ENCODE peak calls at places on chromosomes 4 and X, in four cellular contexts. One of them, this sample, is unnamed.

GRCh38 chr4:40924096-40924792 is 174.5 kb downstream of the NSUN7 start:
- DNase-seq in CD4-positive, alpha-beta T cell: peak
- DNase-seq in nephron progenitor cell: peak
- DNase-seq in fibroblast of lung: peak
- DNase-seq in this sample: peak

GRCh38 chr4:40401646-40402045 is 66.5 kb downstream of the CHRNA9 start:
- DNase-seq in CD4-positive, alpha-beta T cell: no peak
- DNase-seq in nephron progenitor cell: no peak
- DNase-seq in fibroblast of lung: no peak
- DNase-seq in this sample: no peak

GRCh38 chr4:76606662-76607265 is 171.7 kb downstream of the SHROOM3 start:
- DNase-seq in CD4-positive, alpha-beta T cell: no peak
- DNase-seq in nephron progenitor cell: no peak
- DNase-seq in fibroblast of lung: no peak
- DNase-seq in this sample: no peak

GRCh38 chr4:182775075-182775474 is 142.1 kb downstream of the DCTD start:
- DNase-seq in CD4-positive, alpha-beta T cell: no peak
- DNase-seq in nephron progenitor cell: no peak
- DNase-seq in fibroblast of lung: no peak
- DNase-seq in this sample: no peak

GRCh38 chrX:148958896-148959295 is 458.5 kb downstream of the AFF2 start:
- DNase-seq in CD4-positive, alpha-beta T cell: no peak
- DNase-seq in nephron progenitor cell: no peak
- DNase-seq in fibroblast of lung: no peak
- DNase-seq in this sample: no peak

GRCh38 chr4:6122496-6122895 is 77.9 kb downstream of the JAKMIP1 start:
- DNase-seq in CD4-positive, alpha-beta T cell: no peak
- DNase-seq in nephron progenitor cell: no peak
- DNase-seq in fibroblast of lung: no peak
- DNase-seq in this sample: no peak

GRCh38 chrX:38560776-38561125 is 591 bp upstream of the TSPAN7 start:
- DNase-seq in CD4-positive, alpha-beta T cell: no peak
- DNase-seq in nephron progenitor cell: no peak
- DNase-seq in fibroblast of lung: no peak
- DNase-seq in this sample: no peak

GRCh38 chr4:4633431-4633830 is 91.6 kb upstream of the STX18 start:
- DNase-seq in CD4-positive, alpha-beta T cell: no peak
- DNase-seq in nephron progenitor cell: no peak
- DNase-seq in fibroblast of lung: no peak
- DNase-seq in this sample: no peak

GRCh38 chr4:74016068-74016467 is 17.6 kb upstream of the CXCL5 start:
- DNase-seq in CD4-positive, alpha-beta T cell: no peak
- DNase-seq in nephron progenitor cell: no peak
- DNase-seq in fibroblast of lung: no peak
- DNase-seq in this sample: no peak

GRCh38 chr4:188911199-188911598 is 772.0 kb downstream of the TRIML1 start:
- DNase-seq in CD4-positive, alpha-beta T cell: no peak
- DNase-seq in nephron progenitor cell: no peak
- DNase-seq in fibroblast of lung: no peak
- DNase-seq in this sample: no peak

GRCh38 chr4:99853190-99853589 is 36.6 kb downstream of the DAPP1 start:
- DNase-seq in CD4-positive, alpha-beta T cell: no peak
- DNase-seq in nephron progenitor cell: no peak
- DNase-seq in fibroblast of lung: no peak
- DNase-seq in this sample: no peak

GRCh38 chrX:154486396-154487207 is at the start of gene UBL4A:
- DNase-seq in CD4-positive, alpha-beta T cell: peak
- DNase-seq in nephron progenitor cell: peak
- DNase-seq in fibroblast of lung: peak
- DNase-seq in this sample: peak

GRCh38 chr4:174789666-174790065 is 39.4 kb downstream of the GLRA3 start:
- DNase-seq in CD4-positive, alpha-beta T cell: no peak
- DNase-seq in nephron progenitor cell: no peak
- DNase-seq in fibroblast of lung: no peak
- DNase-seq in this sample: no peak

GRCh38 chr4:169720529-169720928 is 37.2 kb downstream of the HPF1 start:
- DNase-seq in CD4-positive, alpha-beta T cell: no peak
- DNase-seq in nephron progenitor cell: no peak
- DNase-seq in fibroblast of lung: no peak
- DNase-seq in this sample: no peak

GRCh38 chr4:101102114-101102752 is 245.1 kb downstream of the PPP3CA start:
- DNase-seq in CD4-positive, alpha-beta T cell: no peak
- DNase-seq in nephron progenitor cell: no peak
- DNase-seq in fibroblast of lung: peak
- DNase-seq in this sample: peak

GRCh38 chr4:183986645-183987528 is 81.8 kb downstream of the STOX2 start:
- DNase-seq in CD4-positive, alpha-beta T cell: no peak
- DNase-seq in nephron progenitor cell: no peak
- DNase-seq in fibroblast of lung: no peak
- DNase-seq in this sample: no peak

GRCh38 chr4:185424905-185425599 is 712 bp downstream of the UFSP2 start:
- DNase-seq in CD4-positive, alpha-beta T cell: no peak
- DNase-seq in nephron progenitor cell: no peak
- DNase-seq in fibroblast of lung: no peak
- DNase-seq in this sample: no peak

GRCh38 chr4:33715996-33716395 is 2528.3 kb downstream of the ARAP2 start:
- DNase-seq in CD4-positive, alpha-beta T cell: no peak
- DNase-seq in nephron progenitor cell: no peak
- DNase-seq in fibroblast of lung: peak
- DNase-seq in this sample: peak

GRCh38 chrX:129759576-129760061 is 20.1 kb upstream of the SASH3 start:
- DNase-seq in CD4-positive, alpha-beta T cell: no peak
- DNase-seq in nephron progenitor cell: no peak
- DNase-seq in fibroblast of lung: peak
- DNase-seq in this sample: peak

GRCh38 chr4:134708616-134709015 is 507.0 kb upstream of the PABPC4L start:
- DNase-seq in CD4-positive, alpha-beta T cell: no peak
- DNase-seq in nephron progenitor cell: no peak
- DNase-seq in fibroblast of lung: no peak
- DNase-seq in this sample: no peak

GRCh38 chr4:37970702-37971101 is 10.5 kb downstream of the PTTG2 start:
- DNase-seq in CD4-positive, alpha-beta T cell: peak
- DNase-seq in nephron progenitor cell: no peak
- DNase-seq in fibroblast of lung: peak
- DNase-seq in this sample: peak

GRCh38 chr4:56434599-56435000 is 815 bp downstream of the PPAT start:
- DNase-seq in CD4-positive, alpha-beta T cell: no peak
- DNase-seq in nephron progenitor cell: no peak
- DNase-seq in fibroblast of lung: peak
- DNase-seq in this sample: peak

GRCh38 chr4:117400039-117400835 is 314.9 kb upstream of the TRAM1L1 start:
- DNase-seq in CD4-positive, alpha-beta T cell: no peak
- DNase-seq in nephron progenitor cell: no peak
- DNase-seq in fibroblast of lung: peak
- DNase-seq in this sample: peak

GRCh38 chr4:76486588-76487276 is 51.7 kb downstream of the SHROOM3 start:
- DNase-seq in CD4-positive, alpha-beta T cell: no peak
- DNase-seq in nephron progenitor cell: no peak
- DNase-seq in fibroblast of lung: no peak
- DNase-seq in this sample: no peak

GRCh38 chr4:102343964-102344519 is 1.2 kb downstream of the SLC39A8 start:
- DNase-seq in CD4-positive, alpha-beta T cell: no peak
- DNase-seq in nephron progenitor cell: no peak
- DNase-seq in fibroblast of lung: peak
- DNase-seq in this sample: no peak

GRCh38 chrX:151729056-151729725 is 5.4 kb upstream of the CNGA2 start:
- DNase-seq in CD4-positive, alpha-beta T cell: no peak
- DNase-seq in nephron progenitor cell: no peak
- DNase-seq in fibroblast of lung: no peak
- DNase-seq in this sample: no peak

GRCh38 chrX:51435101-51435500 is 61.3 kb downstream of the NUDT11 start:
- DNase-seq in CD4-positive, alpha-beta T cell: no peak
- DNase-seq in nephron progenitor cell: no peak
- DNase-seq in fibroblast of lung: no peak
- DNase-seq in this sample: no peak

GRCh38 chr4:38078590-38079381 is 118.6 kb downstream of the PTTG2 start:
- DNase-seq in CD4-positive, alpha-beta T cell: no peak
- DNase-seq in nephron progenitor cell: no peak
- DNase-seq in fibroblast of lung: peak
- DNase-seq in this sample: peak

GRCh38 chr4:105147226-105148151 is 813 bp downstream of the TET2 start:
- DNase-seq in CD4-positive, alpha-beta T cell: no peak
- DNase-seq in nephron progenitor cell: peak
- DNase-seq in fibroblast of lung: peak
- DNase-seq in this sample: peak

GRCh38 chrX:47683171-47684145 is 24.5 kb upstream of the UXT start:
- DNase-seq in CD4-positive, alpha-beta T cell: no peak
- DNase-seq in nephron progenitor cell: no peak
- DNase-seq in fibroblast of lung: no peak
- DNase-seq in this sample: no peak

GRCh38 chrX:124504106-124504983 is 158.0 kb downstream of the SH2D1A start:
- DNase-seq in CD4-positive, alpha-beta T cell: no peak
- DNase-seq in nephron progenitor cell: no peak
- DNase-seq in fibroblast of lung: no peak
- DNase-seq in this sample: no peak

GRCh38 chr4:89837385-89837995 is 529 bp upstream of the SNCA start:
- DNase-seq in CD4-positive, alpha-beta T cell: no peak
- DNase-seq in nephron progenitor cell: peak
- DNase-seq in fibroblast of lung: peak
- DNase-seq in this sample: no peak

GRCh38 chrX:18855919-18856644 is 127.8 kb downstream of the PHKA2 start:
- DNase-seq in CD4-positive, alpha-beta T cell: no peak
- DNase-seq in nephron progenitor cell: no peak
- DNase-seq in fibroblast of lung: peak
- DNase-seq in this sample: no peak

GRCh38 chr4:10965196-10965595 is 280.6 kb upstream of the CLNK start:
- DNase-seq in CD4-positive, alpha-beta T cell: no peak
- DNase-seq in nephron progenitor cell: no peak
- DNase-seq in fibroblast of lung: peak
- DNase-seq in this sample: no peak

GRCh38 chrX:112731793-112732192 is 52.1 kb upstream of the LHFPL1 start:
- DNase-seq in CD4-positive, alpha-beta T cell: no peak
- DNase-seq in nephron progenitor cell: no peak
- DNase-seq in fibroblast of lung: no peak
- DNase-seq in this sample: no peak
- TF ChIP-seq CTCF in CD4-positive, alpha-beta T cell: no peak
- TF ChIP-seq CTCF in nephron progenitor cell: peak
- TF ChIP-seq CTCF in fibroblast of lung: peak
- TF ChIP-seq CTCF in this sample: no peak

DNA sequence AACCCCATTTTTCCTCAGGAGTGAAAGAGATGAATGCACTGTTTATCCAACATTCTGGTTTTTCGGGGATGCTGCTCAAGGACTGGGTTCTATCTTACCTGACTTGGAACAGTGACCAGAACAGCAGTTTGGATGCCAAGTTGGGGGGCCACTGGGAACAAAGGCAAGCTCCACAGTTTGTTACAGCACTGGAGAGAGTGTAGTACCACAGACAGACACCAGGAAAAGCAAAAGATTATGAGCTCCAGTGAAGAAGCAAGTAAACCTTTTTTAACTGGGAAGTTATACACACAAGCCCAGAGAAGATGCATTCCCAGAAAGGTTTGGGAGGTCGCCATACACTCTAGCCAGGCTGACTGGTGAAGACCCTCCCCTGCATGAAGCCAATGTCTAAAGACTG is 13.6 kb downstream of the C4orf36 start:
- DNase-seq in CD4-positive, alpha-beta T cell: no peak
- DNase-seq in nephron progenitor cell: no peak
- DNase-seq in fibroblast of lung: no peak
- DNase-seq in this sample: no peak
- TF ChIP-seq CTCF in CD4-positive, alpha-beta T cell: no peak
- TF ChIP-seq CTCF in nephron progenitor cell: no peak
- TF ChIP-seq CTCF in fibroblast of lung: no peak
- TF ChIP-seq CTCF in this sample: peak

GRCh38 chrX:135463937-135464336 is 42.2 kb downstream of the SMIM10L2A start:
- DNase-seq in CD4-positive, alpha-beta T cell: no peak
- DNase-seq in nephron progenitor cell: no peak
- DNase-seq in fibroblast of lung: no peak
- DNase-seq in this sample: no peak
- TF ChIP-seq CTCF in CD4-positive, alpha-beta T cell: no peak
- TF ChIP-seq CTCF in nephron progenitor cell: no peak
- TF ChIP-seq CTCF in fibroblast of lung: peak
- TF ChIP-seq CTCF in this sample: peak

GRCh38 chrX:132671229-132671641 is 182.4 kb upstream of the MBNL3 start:
- DNase-seq in CD4-positive, alpha-beta T cell: no peak
- DNase-seq in nephron progenitor cell: no peak
- DNase-seq in fibroblast of lung: peak
- DNase-seq in this sample: no peak
- TF ChIP-seq CTCF in CD4-positive, alpha-beta T cell: no peak
- TF ChIP-seq CTCF in nephron progenitor cell: no peak
- TF ChIP-seq CTCF in fibroblast of lung: no peak
- TF ChIP-seq CTCF in this sample: no peak

DNA sequence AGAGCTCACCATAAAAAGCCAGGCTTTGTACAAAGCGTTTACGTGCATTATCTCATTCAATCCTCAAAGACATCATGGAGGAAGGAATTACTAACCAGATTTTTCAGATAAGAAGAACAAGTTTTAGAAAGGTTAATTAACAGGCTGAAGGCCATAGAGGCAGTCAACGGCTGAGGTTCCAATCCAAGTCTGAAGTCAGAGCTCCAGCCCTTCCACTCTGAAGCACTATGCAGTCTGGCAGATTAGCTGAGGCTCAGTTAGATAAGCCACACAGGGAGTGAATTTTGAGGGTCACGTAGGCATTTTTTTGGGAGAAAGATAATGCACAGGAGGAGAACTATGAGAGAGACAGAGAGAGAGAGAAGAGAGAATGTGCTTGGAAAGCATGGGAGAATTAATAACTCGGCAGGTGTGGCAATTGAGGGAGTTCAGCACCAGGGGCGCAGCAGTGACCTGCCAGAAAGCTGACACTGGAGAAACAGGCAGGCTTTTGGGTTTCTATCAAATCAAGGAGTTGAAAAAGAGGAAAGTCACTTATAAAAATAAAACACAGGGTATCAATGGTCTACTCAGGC is 116.5 kb upstream of the NAP1L5 start:
- DNase-seq in CD4-positive, alpha-beta T cell: no peak
- DNase-seq in nephron progenitor cell: no peak
- DNase-seq in fibroblast of lung: no peak
- DNase-seq in this sample: no peak
- TF ChIP-seq CTCF in CD4-positive, alpha-beta T cell: no peak
- TF ChIP-seq CTCF in nephron progenitor cell: peak
- TF ChIP-seq CTCF in fibroblast of lung: no peak
- TF ChIP-seq CTCF in this sample: no peak